ENCODE peak calls at places on chromosomes 5 and 9, in nine cellular contexts. C, D, W, G, A, T, O, L and K are unnamed samples.

GRCh38 chr9:112037281-112038016 is 137.6 kb downstream of the SUSD1 start:
- DNase-seq in C (peak; percentile 88), D (no peak), W (peak; percentile 54), G (no peak), A (peak; percentile 68), T (no peak), O (peak; percentile 88), L (no peak), K (no peak)

GRCh38 chr9:38094165-38094564 is 25.1 kb upstream of the SHB start:
- DNase-seq in C (no peak), D (no peak), W (no peak), G (no peak), A (no peak), T (no peak), O (no peak), L (no peak), K (no peak)

GRCh38 chr9:128276574-128277270 is 646 bp downstream of the SWI5 start:
- DNase-seq in C (peak; percentile 49), D (no peak), W (peak; percentile 54), G (peak; percentile 84), A (no peak), T (no peak), O (peak; percentile 36), L (no peak), K (no peak)

GRCh38 chr9:109956811-109957440 is 176.9 kb downstream of the PALM2AKAP2 start:
- DNase-seq in C (peak; percentile 27), D (no peak), W (peak; percentile 25), G (no peak), A (no peak), T (no peak), O (no peak), L (no peak), K (no peak)

GRCh38 chr9:98611986-98612505 is 96.7 kb downstream of the GABBR2 start:
- DNase-seq in C (no peak), D (no peak), W (no peak), G (no peak), A (no peak), T (no peak), O (no peak), L (peak; percentile 7), K (no peak)

GRCh38 chr9:5041390-5042115 is 56.5 kb downstream of the JAK2 start:
- DNase-seq in C (no peak), D (no peak), W (no peak), G (peak; percentile 45), A (no peak), T (no peak), O (no peak), L (no peak), K (no peak)

GRCh38 chr5:175784230-175784629 is 87.1 kb upstream of the CPLX2 start:
- DNase-seq in C (no peak), D (no peak), W (no peak), G (no peak), A (no peak), T (no peak), O (no peak), L (no peak), K (no peak)

GRCh38 chr5:122237906-122238305 is 74.1 kb upstream of the SNCAIP start:
- DNase-seq in C (no peak), D (no peak), W (no peak), G (no peak), A (no peak), T (no peak), O (no peak), L (no peak), K (no peak)

GRCh38 chr9:91211919-91212318 is 149.8 kb downstream of the AUH start:
- DNase-seq in C (no peak), D (no peak), W (no peak), G (no peak), A (no peak), T (no peak), O (no peak), L (peak; percentile 44), K (no peak)

GRCh38 chr9:99269429-99269828 is 47.3 kb downstream of the SEC61B start:
- DNase-seq in C (peak; percentile 87), D (no peak), W (peak; percentile 74), G (no peak), A (no peak), T (no peak), O (peak; percentile 87), L (no peak), K (no peak)

GRCh38 chr9:124254261-124254682 is 3.5 kb upstream of the NEK6 start:
- DNase-seq in C (no peak), D (no peak), W (no peak), G (no peak), A (no peak), T (no peak), O (no peak), L (no peak), K (no peak)

GRCh38 chr5:81021951-81022687 is 62.0 kb downstream of the RASGRF2 start:
- DNase-seq in C (no peak), D (no peak), W (no peak), G (no peak), A (no peak), T (no peak), O (no peak), L (no peak), K (no peak)

GRCh38 chr5:168714046-168714445 is 134.9 kb upstream of the PANK3 start:
- DNase-seq in C (peak; percentile 56), D (no peak), W (peak; percentile 25), G (no peak), A (no peak), T (no peak), O (peak; percentile 39), L (no peak), K (no peak)

GRCh38 chr9:17402309-17402708 is 176.6 kb upstream of the SH3GL2 start:
- DNase-seq in C (peak; percentile 10), D (no peak), W (peak; percentile 52), G (no peak), A (no peak), T (no peak), O (peak; percentile 13), L (no peak), K (no peak)

GRCh38 chr9:133641861-133642595 is 5.9 kb downstream of the DBH start:
- DNase-seq in C (no peak), D (no peak), W (no peak), G (peak; percentile 66), A (no peak), T (no peak), O (no peak), L (no peak), K (no peak)

GRCh38 chr9:89477811-89478583 is 19.9 kb downstream of the SEMA4D start:
- DNase-seq in C (peak; percentile 82), D (no peak), W (peak; percentile 91), G (no peak), A (peak; percentile 53), T (no peak), O (peak; percentile 74), L (peak; percentile 71), K (no peak)

GRCh38 chr9:111598730-111599091 is 736 bp downstream of the PTGR1 start:
- DNase-seq in C (peak; percentile 44), D (no peak), W (peak; percentile 65), G (no peak), A (no peak), T (no peak), O (peak; percentile 19), L (peak; percentile 41), K (no peak)

GRCh38 chr9:115117999-115118470 is at the start of gene TNC:
- DNase-seq in C (peak; percentile 92), D (peak; percentile 3), W (peak; percentile 78), G (peak; percentile 85), A (no peak), T (peak; percentile 38), O (peak; percentile 89), L (peak; percentile 36), K (no peak)

GRCh38 chr5:169287529-169287928 is 13.4 kb downstream of the SLIT3 start:
- DNase-seq in C (no peak), D (no peak), W (peak; percentile 24), G (no peak), A (no peak), T (no peak), O (no peak), L (no peak), K (no peak)

DNA sequence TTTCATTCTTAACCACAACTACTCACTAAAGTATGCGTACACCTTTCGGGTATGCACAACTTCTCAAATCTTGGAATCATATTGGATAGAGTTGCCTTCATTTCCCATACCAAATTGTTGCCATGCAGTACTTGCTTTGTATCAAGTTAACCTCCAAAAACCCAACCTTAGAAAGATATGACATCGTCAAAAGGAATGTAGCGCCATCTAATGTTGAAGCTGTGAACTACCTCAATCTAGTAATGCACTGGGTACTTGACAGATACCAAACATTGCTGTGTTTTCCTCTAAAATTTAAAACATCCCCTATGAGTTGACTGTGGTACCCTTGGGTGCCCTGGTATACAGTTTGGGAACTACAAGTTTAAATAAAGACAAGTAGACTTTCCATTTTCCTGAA is 318.4 kb downstream of the ARL15 start:
- DNase-seq in C (no peak), D (no peak), W (peak; percentile 58), G (no peak), A (no peak), T (no peak), O (no peak), L (no peak), K (no peak)
- TF ChIP-seq CTCF in C (peak; percentile 25), D (peak; percentile 53), W (peak; percentile 52), G (no peak), A (no peak), T (no peak), O (peak; percentile 16), L (no peak), K (no peak)

DNA sequence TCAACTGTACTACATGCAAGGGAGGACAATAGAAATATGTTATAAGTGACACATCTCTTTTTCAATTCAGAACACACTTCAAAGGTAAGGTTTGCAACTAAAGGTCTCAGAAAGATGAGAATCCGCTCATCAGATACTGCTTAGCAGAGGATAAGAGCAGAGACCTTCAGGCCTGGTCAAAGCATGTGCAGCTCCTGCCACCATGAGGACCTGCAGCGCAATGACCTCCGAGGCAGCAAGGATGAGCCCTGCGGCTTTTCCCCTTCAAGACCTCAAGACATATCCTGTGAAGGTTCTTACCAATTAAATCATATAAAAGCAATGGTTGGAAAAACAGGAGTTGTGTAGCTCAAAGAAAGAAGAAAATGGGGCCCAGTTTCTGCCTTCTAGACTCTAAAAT is 135.8 kb downstream of the TRIM36 start:
- DNase-seq in C (no peak), D (no peak), W (no peak), G (no peak), A (no peak), T (no peak), O (no peak), L (no peak), K (no peak)
- TF ChIP-seq CTCF in C (no peak), D (peak; percentile 22), W (no peak), G (no peak), A (no peak), T (no peak), O (no peak), L (no peak), K (peak; percentile 22)

GRCh38 chr5:10145922-10146321 is 103.8 kb downstream of the ATPSCKMT start:
- DNase-seq in C (peak; percentile 29), D (no peak), W (peak; percentile 68), G (no peak), A (no peak), T (no peak), O (peak; percentile 20), L (no peak), K (no peak)
- TF ChIP-seq CTCF in C (peak; percentile 27), D (peak; percentile 52), W (peak; percentile 42), G (peak; percentile 6), A (no peak), T (no peak), O (peak; percentile 24), L (no peak), K (peak; percentile 37)

DNA sequence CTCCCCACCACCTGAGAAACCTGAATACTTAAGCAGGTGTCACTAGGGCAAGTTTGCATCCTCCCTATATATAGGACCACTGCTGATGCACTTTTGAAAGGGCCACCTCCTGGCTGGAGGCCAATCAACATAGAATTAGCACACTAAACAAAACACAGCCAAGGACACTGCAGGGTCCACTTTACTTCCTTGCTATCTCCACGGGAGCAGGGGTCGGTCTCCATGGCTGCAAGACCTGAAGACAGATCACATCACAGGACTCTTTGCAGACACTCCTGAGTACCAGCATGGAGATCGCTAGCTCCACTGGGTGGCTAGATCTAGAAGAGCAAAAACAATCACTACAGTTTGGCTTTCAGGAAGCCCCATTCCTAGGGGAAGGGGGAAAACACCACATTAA is 72.3 kb downstream of the C9orf153 start:
- DNase-seq in C (no peak), D (no peak), W (no peak), G (no peak), A (no peak), T (no peak), O (no peak), L (no peak), K (no peak)
- TF ChIP-seq CTCF in C (no peak), D (no peak), W (no peak), G (no peak), A (no peak), T (no peak), O (no peak), L (no peak), K (no peak)